ENCODE peak calls at places on chromosomes 12 and 14, in four cellular contexts. V is tibial artery; W is activated CD8-positive, alpha-beta memory T cell treated with anti-CD3 and anti-CD28 coated beads for 4 hours; T is OCI-LY7. L is an unnamed sample.

GRCh38 chr12:116431677-116432300 is 127.4 kb upstream of the MAP1LC3B2 start:
- DNase-seq in V (no peak), W (no peak), T (no peak), L (no peak)

GRCh38 chr12:117060236-117060926 is 38.8 kb downstream of the TESC start:
- DNase-seq in V (no peak), W (no peak), T (no peak), L (no peak)

GRCh38 chr14:96486705-96487104 is 15.5 kb upstream of the PAPOLA start:
- DNase-seq in V (no peak), W (no peak), T (no peak), L (no peak)

GRCh38 chr12:70661762-70662161 is 24.5 kb upstream of the PTPRB start:
- DNase-seq in V (no peak), W (no peak), T (no peak), L (no peak)

GRCh38 chr12:43241971-43242370 is 310.0 kb downstream of the ADAMTS20 start:
- DNase-seq in V (no peak), W (no peak), T (no peak), L (no peak)

GRCh38 chr12:103930787-103931536 is 752 bp downstream of the HSP90B1 start:
- DNase-seq in V (peak), W (no peak), T (peak), L (peak)

GRCh38 chr12:49647280-49647679 is 23.9 kb downstream of the PRPF40B start:
- DNase-seq in V (no peak), W (no peak), T (no peak), L (no peak)

GRCh38 chr14:59918824-59919581 is 941 bp upstream of the LRRC9 start:
- DNase-seq in V (peak), W (no peak), T (peak), L (no peak)

GRCh38 chr12:63821781-63822251 is 22.7 kb upstream of the SRGAP1 start:
- DNase-seq in V (no peak), W (no peak), T (no peak), L (no peak)

GRCh38 chr14:54686219-54686870 is 119.4 kb downstream of the SAMD4A start:
- DNase-seq in V (peak), W (no peak), T (no peak), L (peak)

GRCh38 chr12:57235012-57235727 is 5.7 kb downstream of the SHMT2 start:
- DNase-seq in V (peak), W (no peak), T (no peak), L (no peak)

GRCh38 chr14:95832012-95832411 is 44.6 kb upstream of the TUNAR start:
- DNase-seq in V (no peak), W (no peak), T (no peak), L (no peak)

GRCh38 chr12:119069029-119069731 is 87.8 kb downstream of the SRRM4 start:
- DNase-seq in V (no peak), W (no peak), T (no peak), L (no peak)

GRCh38 chr12:128909653-128910052 is 56.4 kb downstream of the GLT1D1 start:
- DNase-seq in V (no peak), W (no peak), T (no peak), L (no peak)

GRCh38 chr12:118850244-118850825 is 131.0 kb upstream of the SRRM4 start:
- DNase-seq in V (no peak), W (no peak), T (peak), L (peak)

GRCh38 chr12:132481771-132482745 is 7.9 kb upstream of the FBRSL1 start:
- DNase-seq in V (no peak), W (no peak), T (no peak), L (no peak)

GRCh38 chr12:66964629-66965028 is 285.8 kb upstream of the GRIP1 start:
- DNase-seq in V (no peak), W (peak), T (no peak), L (peak)

GRCh38 chr14:100638211-100638855 is 51.1 kb upstream of the BEGAIN start:
- DNase-seq in V (no peak), W (no peak), T (no peak), L (no peak)

GRCh38 chr12:59122784-59123183 is 202.5 kb upstream of the LRIG3 start:
- DNase-seq in V (no peak), W (no peak), T (no peak), L (no peak)

L was measured in foreskin melanocyte.